ENCODE peak calls at places on chromosome 11, in ten cellular contexts. One of them, this sample, is unnamed.

GRCh38 chr11:74570266-74571061 is 21.9 kb upstream of the POLD3 start:
- DNase-seq in lower leg skin: peak
- DNase-seq in A549: peak
- DNase-seq in transverse colon: peak
- DNase-seq in HCT116: peak
- DNase-seq in heart left ventricle: peak
- DNase-seq in body of pancreas: peak
- DNase-seq in H54: peak
- DNase-seq in uterus: peak
- DNase-seq in spleen: no peak
- DNase-seq in this sample: peak

GRCh38 chr11:23859087-23859486 is 637.8 kb upstream of the LUZP2 start:
- DNase-seq in lower leg skin: no peak
- DNase-seq in A549: no peak
- DNase-seq in transverse colon: no peak
- DNase-seq in HCT116: no peak
- DNase-seq in heart left ventricle: no peak
- DNase-seq in body of pancreas: no peak
- DNase-seq in H54: no peak
- DNase-seq in uterus: no peak
- DNase-seq in spleen: no peak
- DNase-seq in this sample: no peak

GRCh38 chr11:123357353-123357989 is 72.6 kb upstream of the GRAMD1B start:
- DNase-seq in lower leg skin: no peak
- DNase-seq in A549: no peak
- DNase-seq in transverse colon: no peak
- DNase-seq in HCT116: no peak
- DNase-seq in heart left ventricle: no peak
- DNase-seq in body of pancreas: no peak
- DNase-seq in H54: no peak
- DNase-seq in uterus: no peak
- DNase-seq in spleen: no peak
- DNase-seq in this sample: no peak

GRCh38 chr11:74521666-74522252 is 28.2 kb upstream of the LIPT2 start:
- DNase-seq in lower leg skin: no peak
- DNase-seq in A549: no peak
- DNase-seq in transverse colon: no peak
- DNase-seq in HCT116: no peak
- DNase-seq in heart left ventricle: no peak
- DNase-seq in body of pancreas: no peak
- DNase-seq in H54: no peak
- DNase-seq in uterus: no peak
- DNase-seq in spleen: no peak
- DNase-seq in this sample: no peak

GRCh38 chr11:47847892-47848635 is at the start of gene NUP160:
- DNase-seq in lower leg skin: peak
- DNase-seq in A549: peak
- DNase-seq in transverse colon: peak
- DNase-seq in HCT116: peak
- DNase-seq in heart left ventricle: peak
- DNase-seq in body of pancreas: peak
- DNase-seq in H54: peak
- DNase-seq in uterus: peak
- DNase-seq in spleen: peak
- DNase-seq in this sample: peak

GRCh38 chr11:105718641-105719040 is 108.8 kb downstream of the GRIA4 start:
- DNase-seq in lower leg skin: no peak
- DNase-seq in A549: no peak
- DNase-seq in transverse colon: no peak
- DNase-seq in HCT116: no peak
- DNase-seq in heart left ventricle: no peak
- DNase-seq in body of pancreas: no peak
- DNase-seq in H54: no peak
- DNase-seq in uterus: no peak
- DNase-seq in spleen: no peak
- DNase-seq in this sample: no peak

GRCh38 chr11:82988936-82989627 is 82.6 kb downstream of the RAB30 start:
- DNase-seq in lower leg skin: no peak
- DNase-seq in A549: no peak
- DNase-seq in transverse colon: no peak
- DNase-seq in HCT116: no peak
- DNase-seq in heart left ventricle: no peak
- DNase-seq in body of pancreas: no peak
- DNase-seq in H54: no peak
- DNase-seq in uterus: no peak
- DNase-seq in spleen: no peak
- DNase-seq in this sample: no peak

GRCh38 chr11:13222285-13222684 is 55.3 kb upstream of the BMAL1 start:
- DNase-seq in lower leg skin: no peak
- DNase-seq in A549: no peak
- DNase-seq in transverse colon: no peak
- DNase-seq in HCT116: no peak
- DNase-seq in heart left ventricle: no peak
- DNase-seq in body of pancreas: no peak
- DNase-seq in H54: no peak
- DNase-seq in uterus: no peak
- DNase-seq in spleen: no peak
- DNase-seq in this sample: no peak

GRCh38 chr11:14132312-14132711 is 169.8 kb downstream of the SPON1 start:
- DNase-seq in lower leg skin: no peak
- DNase-seq in A549: no peak
- DNase-seq in transverse colon: peak
- DNase-seq in HCT116: no peak
- DNase-seq in heart left ventricle: no peak
- DNase-seq in body of pancreas: no peak
- DNase-seq in H54: no peak
- DNase-seq in uterus: no peak
- DNase-seq in spleen: no peak
- DNase-seq in this sample: no peak

GRCh38 chr11:84780689-84781293 is 846.4 kb downstream of the DLG2 start:
- DNase-seq in lower leg skin: no peak
- DNase-seq in A549: no peak
- DNase-seq in transverse colon: no peak
- DNase-seq in HCT116: peak
- DNase-seq in heart left ventricle: no peak
- DNase-seq in body of pancreas: no peak
- DNase-seq in H54: no peak
- DNase-seq in uterus: no peak
- DNase-seq in spleen: no peak
- DNase-seq in this sample: no peak

GRCh38 chr11:36126703-36127102 is 162.5 kb downstream of the COMMD9 start:
- DNase-seq in lower leg skin: no peak
- DNase-seq in A549: no peak
- DNase-seq in transverse colon: no peak
- DNase-seq in HCT116: no peak
- DNase-seq in heart left ventricle: no peak
- DNase-seq in body of pancreas: no peak
- DNase-seq in H54: no peak
- DNase-seq in uterus: no peak
- DNase-seq in spleen: no peak
- DNase-seq in this sample: no peak

GRCh38 chr11:57480409-57481137 is 20.2 kb downstream of the RTN4RL2 start:
- DNase-seq in lower leg skin: peak
- DNase-seq in A549: peak
- DNase-seq in transverse colon: peak
- DNase-seq in HCT116: no peak
- DNase-seq in heart left ventricle: peak
- DNase-seq in body of pancreas: peak
- DNase-seq in H54: peak
- DNase-seq in uterus: no peak
- DNase-seq in spleen: peak
- DNase-seq in this sample: peak

GRCh38 chr11:26621147-26621546 is 49.1 kb upstream of the MUC15 start:
- DNase-seq in lower leg skin: no peak
- DNase-seq in A549: peak
- DNase-seq in transverse colon: no peak
- DNase-seq in HCT116: no peak
- DNase-seq in heart left ventricle: no peak
- DNase-seq in body of pancreas: no peak
- DNase-seq in H54: peak
- DNase-seq in uterus: no peak
- DNase-seq in spleen: no peak
- DNase-seq in this sample: no peak

GRCh38 chr11:120985718-120986569 is 38.0 kb upstream of the TBCEL start:
- DNase-seq in lower leg skin: no peak
- DNase-seq in A549: peak
- DNase-seq in transverse colon: peak
- DNase-seq in HCT116: no peak
- DNase-seq in heart left ventricle: no peak
- DNase-seq in body of pancreas: peak
- DNase-seq in H54: no peak
- DNase-seq in uterus: peak
- DNase-seq in spleen: peak
- DNase-seq in this sample: peak

GRCh38 chr11:122085264-122085663 is 30.8 kb downstream of the BLID start:
- DNase-seq in lower leg skin: no peak
- DNase-seq in A549: no peak
- DNase-seq in transverse colon: no peak
- DNase-seq in HCT116: no peak
- DNase-seq in heart left ventricle: no peak
- DNase-seq in body of pancreas: no peak
- DNase-seq in H54: no peak
- DNase-seq in uterus: no peak
- DNase-seq in spleen: no peak
- DNase-seq in this sample: no peak
- TF ChIP-seq POLR2A in lower leg skin: no peak
- TF ChIP-seq POLR2A in A549: no peak
- TF ChIP-seq POLR2A in transverse colon: no peak
- TF ChIP-seq POLR2A in HCT116: no peak
- TF ChIP-seq POLR2A in heart left ventricle: no peak
- TF ChIP-seq POLR2A in body of pancreas: no peak
- TF ChIP-seq POLR2A in H54: no peak
- TF ChIP-seq POLR2A in uterus: no peak
- TF ChIP-seq POLR2A in spleen: no peak
- TF ChIP-seq POLR2A in this sample: no peak

DNA sequence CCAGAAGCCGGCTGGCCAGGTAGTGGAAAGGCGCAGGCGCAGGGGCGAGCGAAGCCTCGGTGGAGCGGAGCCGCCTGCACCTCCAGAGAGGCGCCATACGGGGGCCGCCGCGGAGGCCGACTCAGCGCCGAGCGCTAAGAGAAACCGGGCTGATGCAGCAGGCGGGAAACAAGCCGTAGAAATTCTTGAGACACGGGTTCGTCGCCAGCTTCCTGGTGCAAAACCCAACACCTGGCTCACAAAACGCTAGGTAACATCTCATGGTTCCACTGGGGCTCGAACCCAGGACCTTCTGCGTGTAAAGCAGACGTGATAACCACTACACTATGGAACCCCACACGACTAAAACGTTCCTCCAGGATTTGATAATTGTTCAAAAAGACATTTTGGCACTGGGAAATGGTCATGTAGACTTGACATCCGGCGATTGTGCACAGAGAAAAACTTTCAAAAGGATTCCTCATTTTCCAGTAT is 39.1 kb downstream of the OR4D9 start:
- DNase-seq in lower leg skin: peak
- DNase-seq in A549: peak
- DNase-seq in transverse colon: peak
- DNase-seq in HCT116: peak
- DNase-seq in heart left ventricle: peak
- DNase-seq in body of pancreas: peak
- DNase-seq in H54: no peak
- DNase-seq in uterus: peak
- DNase-seq in spleen: peak
- DNase-seq in this sample: peak
- TF ChIP-seq POLR2A in lower leg skin: no peak
- TF ChIP-seq POLR2A in A549: no peak
- TF ChIP-seq POLR2A in transverse colon: no peak
- TF ChIP-seq POLR2A in HCT116: no peak
- TF ChIP-seq POLR2A in heart left ventricle: no peak
- TF ChIP-seq POLR2A in body of pancreas: peak
- TF ChIP-seq POLR2A in H54: no peak
- TF ChIP-seq POLR2A in uterus: no peak
- TF ChIP-seq POLR2A in spleen: no peak
- TF ChIP-seq POLR2A in this sample: no peak

DNA sequence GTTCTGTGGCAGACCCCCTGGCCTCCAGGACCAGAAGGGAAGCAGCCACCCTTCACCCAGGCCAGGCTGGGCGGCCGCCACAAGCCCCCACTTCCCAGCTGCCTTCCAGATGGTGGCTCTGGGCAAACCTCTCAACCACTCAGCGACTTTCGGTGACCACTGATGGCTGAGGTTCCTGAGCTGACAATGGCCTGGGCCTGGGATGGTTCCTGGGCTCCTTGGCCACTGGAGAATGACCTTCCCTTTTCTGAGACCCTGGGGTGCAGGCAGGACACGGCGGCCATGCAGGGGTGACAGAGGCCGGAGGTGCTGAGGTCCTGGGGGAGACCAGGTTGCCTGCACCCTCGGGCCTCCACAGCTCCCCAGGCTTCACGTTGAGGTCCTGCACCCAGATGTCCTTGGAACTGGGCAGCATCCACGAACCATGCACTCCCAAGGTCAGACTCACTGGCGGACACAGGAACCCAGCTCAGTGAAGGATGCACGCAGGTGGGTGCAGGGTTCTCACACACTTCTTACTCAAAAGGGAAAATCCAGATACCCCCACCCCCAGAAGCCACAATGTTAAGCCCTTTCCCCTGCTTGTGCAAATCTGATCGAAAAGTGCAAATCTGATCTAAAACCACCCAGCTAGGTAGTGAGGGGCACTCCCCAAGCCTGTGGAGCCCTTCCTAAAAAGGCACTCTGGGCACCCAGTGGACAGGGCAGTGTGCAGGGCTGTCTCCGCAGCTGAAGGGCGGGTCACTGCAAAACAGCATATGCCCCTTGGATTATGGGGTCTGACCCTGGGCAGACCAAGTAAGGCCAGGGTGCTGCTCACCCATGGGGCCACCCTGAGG is 13.9 kb upstream of the PHLDA2 start:
- DNase-seq in lower leg skin: no peak
- DNase-seq in A549: no peak
- DNase-seq in transverse colon: no peak
- DNase-seq in HCT116: no peak
- DNase-seq in heart left ventricle: no peak
- DNase-seq in body of pancreas: no peak
- DNase-seq in H54: no peak
- DNase-seq in uterus: no peak
- DNase-seq in spleen: no peak
- DNase-seq in this sample: no peak
- TF ChIP-seq POLR2A in lower leg skin: no peak
- TF ChIP-seq POLR2A in A549: no peak
- TF ChIP-seq POLR2A in transverse colon: no peak
- TF ChIP-seq POLR2A in HCT116: no peak
- TF ChIP-seq POLR2A in heart left ventricle: no peak
- TF ChIP-seq POLR2A in body of pancreas: no peak
- TF ChIP-seq POLR2A in H54: no peak
- TF ChIP-seq POLR2A in uterus: no peak
- TF ChIP-seq POLR2A in spleen: no peak
- TF ChIP-seq POLR2A in this sample: no peak

DNA sequence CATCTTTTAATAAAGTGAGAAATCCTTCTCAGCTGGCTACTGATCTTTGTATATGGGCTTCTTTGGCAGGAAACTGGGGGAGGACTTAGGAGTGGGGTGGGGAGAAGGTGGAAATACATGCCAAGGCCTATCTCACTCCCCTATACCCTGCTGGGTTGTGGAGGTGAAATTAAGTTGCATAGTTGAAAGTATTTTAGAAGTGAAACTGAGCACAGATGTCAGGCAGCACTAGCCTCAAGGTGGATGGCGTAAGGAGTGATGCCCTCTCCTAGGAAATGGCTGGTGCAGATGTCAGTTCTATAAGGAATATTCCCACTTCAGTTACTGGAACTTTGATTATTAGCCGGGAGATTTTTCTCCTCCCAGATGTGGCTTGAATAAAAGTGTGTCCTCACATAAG is 46.3 kb downstream of the NNMT start:
- DNase-seq in lower leg skin: no peak
- DNase-seq in A549: no peak
- DNase-seq in transverse colon: no peak
- DNase-seq in HCT116: no peak
- DNase-seq in heart left ventricle: no peak
- DNase-seq in body of pancreas: no peak
- DNase-seq in H54: no peak
- DNase-seq in uterus: no peak
- DNase-seq in spleen: no peak
- DNase-seq in this sample: no peak
- TF ChIP-seq POLR2A in lower leg skin: no peak
- TF ChIP-seq POLR2A in A549: no peak
- TF ChIP-seq POLR2A in transverse colon: no peak
- TF ChIP-seq POLR2A in HCT116: no peak
- TF ChIP-seq POLR2A in heart left ventricle: no peak
- TF ChIP-seq POLR2A in body of pancreas: no peak
- TF ChIP-seq POLR2A in H54: no peak
- TF ChIP-seq POLR2A in uterus: no peak
- TF ChIP-seq POLR2A in spleen: no peak
- TF ChIP-seq POLR2A in this sample: no peak